ENCODE peak calls at places on chromosome 17, in five cellular contexts. V is type B pancreatic cell, M is head of caudate nucleus, W is AG09309, N is pancreas. R is an unnamed sample.

GRCh38 chr17:11996722-11997146 is 541 bp downstream of the ZNF18 start:
- DNase-seq in V (no peak), M (no peak), W (no peak), N (no peak), R (no peak)

GRCh38 chr17:64653325-64653984 is 8.7 kb downstream of the SMURF2 start:
- DNase-seq in V (no peak), M (no peak), W (no peak), N (no peak), R (no peak)

GRCh38 chr17:58006563-58006923 is 503 bp downstream of the SRSF1 start:
- DNase-seq in V (peak; percentile 75), M (peak; percentile 61), W (no peak), N (peak; percentile 66), R (no peak)

GRCh38 chr17:82594571-82594970 is 53.7 kb downstream of the WDR45B start:
- DNase-seq in V (no peak), M (no peak), W (no peak), N (no peak), R (no peak)

GRCh38 chr17:77325537-77325825 is 184.7 kb downstream of the SEC14L1 start:
- DNase-seq in V (no peak), M (no peak), W (no peak), N (no peak), R (no peak)

GRCh38 chr17:4968166-4968915 is 724 bp upstream of the SPAG7 start:
- DNase-seq in V (no peak), M (no peak), W (no peak), N (no peak), R (no peak)

GRCh38 chr17:77738666-77739531 is 219.6 kb upstream of the TNRC6C start:
- DNase-seq in V (peak; percentile 36), M (no peak), W (no peak), N (no peak), R (no peak)

GRCh38 chr17:1931759-1932579 is 93.2 kb downstream of the RTN4RL1 start:
- DNase-seq in V (no peak), M (no peak), W (no peak), N (peak; percentile 46), R (no peak)

GRCh38 chr17:18327093-18327492 is 12.0 kb downstream of the SMCR8 start:
- DNase-seq in V (no peak), M (no peak), W (no peak), N (no peak), R (no peak)